ENCODE peak calls at places on chromosomes 2 and 18, in ten cellular contexts. One of them, this sample, is unnamed.

GRCh38 chr2:58541511-58541910 is 300.4 kb upstream of the FANCL start:
- DNase-seq in breast epithelium: no peak
- DNase-seq in posterior cingulate gyrus: no peak
- DNase-seq in GM03348: no peak
- DNase-seq in retina: no peak
- DNase-seq in NCI-H2171: no peak
- DNase-seq in PC-9: no peak
- DNase-seq in endothelial cell of umbilical vein: no peak
- DNase-seq in AG09319: no peak
- DNase-seq in iPS-NIHi11: peak; percentile 17
- DNase-seq in this sample: no peak

GRCh38 chr2:44267269-44268258 is 7.7 kb upstream of the SLC3A1 start:
- DNase-seq in PC-9: no peak
- DNase-seq in iPS-NIHi11: no peak
- DNase-seq in retina: peak; percentile 4
- DNase-seq in posterior cingulate gyrus: no peak
- DNase-seq in breast epithelium: no peak
- DNase-seq in AG09319: no peak
- DNase-seq in GM03348: peak; percentile 63
- DNase-seq in NCI-H2171: no peak
- DNase-seq in endothelial cell of umbilical vein: no peak
- DNase-seq in this sample: no peak

GRCh38 chr2:240564191-240564570 is 4.0 kb downstream of the DUSP28 start:
- DNase-seq in endothelial cell of umbilical vein: no peak
- DNase-seq in retina: no peak
- DNase-seq in breast epithelium: no peak
- DNase-seq in posterior cingulate gyrus: no peak
- DNase-seq in NCI-H2171: no peak
- DNase-seq in AG09319: no peak
- DNase-seq in GM03348: no peak
- DNase-seq in iPS-NIHi11: no peak
- DNase-seq in PC-9: no peak
- DNase-seq in this sample: no peak

GRCh38 chr2:23826771-23827170 is 100.2 kb downstream of the ATAD2B start:
- DNase-seq in GM03348: no peak
- DNase-seq in endothelial cell of umbilical vein: no peak
- DNase-seq in AG09319: no peak
- DNase-seq in posterior cingulate gyrus: no peak
- DNase-seq in breast epithelium: no peak
- DNase-seq in iPS-NIHi11: no peak
- DNase-seq in NCI-H2171: peak; percentile 16
- DNase-seq in retina: no peak
- DNase-seq in PC-9: no peak
- DNase-seq in this sample: no peak

GRCh38 chr18:28794459-28795245 is 617.7 kb upstream of the CDH2 start:
- DNase-seq in iPS-NIHi11: no peak
- DNase-seq in endothelial cell of umbilical vein: peak; percentile 93
- DNase-seq in breast epithelium: no peak
- DNase-seq in posterior cingulate gyrus: no peak
- DNase-seq in NCI-H2171: no peak
- DNase-seq in PC-9: no peak
- DNase-seq in AG09319: peak; percentile 38
- DNase-seq in retina: no peak
- DNase-seq in GM03348: peak; percentile 10
- DNase-seq in this sample: no peak

GRCh38 chr2:181886192-181886591 is 5.3 kb upstream of the ITPRID2 start:
- DNase-seq in PC-9: no peak
- DNase-seq in breast epithelium: no peak
- DNase-seq in endothelial cell of umbilical vein: peak; percentile 80
- DNase-seq in NCI-H2171: no peak
- DNase-seq in iPS-NIHi11: no peak
- DNase-seq in GM03348: no peak
- DNase-seq in AG09319: no peak
- DNase-seq in posterior cingulate gyrus: no peak
- DNase-seq in retina: no peak
- DNase-seq in this sample: no peak

GRCh38 chr2:241982711-241983570 is 113.4 kb downstream of the RTP5 start:
- DNase-seq in NCI-H2171: no peak
- DNase-seq in AG09319: no peak
- DNase-seq in iPS-NIHi11: no peak
- DNase-seq in endothelial cell of umbilical vein: no peak
- DNase-seq in breast epithelium: no peak
- DNase-seq in PC-9: no peak
- DNase-seq in GM03348: no peak
- DNase-seq in posterior cingulate gyrus: no peak
- DNase-seq in retina: no peak
- DNase-seq in this sample: no peak

GRCh38 chr2:237262838-237263771 is 150.9 kb downstream of the COL6A3 start:
- DNase-seq in endothelial cell of umbilical vein: no peak
- DNase-seq in breast epithelium: no peak
- DNase-seq in GM03348: no peak
- DNase-seq in AG09319: no peak
- DNase-seq in iPS-NIHi11: no peak
- DNase-seq in posterior cingulate gyrus: no peak
- DNase-seq in PC-9: no peak
- DNase-seq in NCI-H2171: no peak
- DNase-seq in retina: no peak
- DNase-seq in this sample: no peak

GRCh38 chr2:179272406-179273192 is 8.0 kb upstream of the SESTD1 start:
- DNase-seq in AG09319: peak; percentile 44
- DNase-seq in posterior cingulate gyrus: no peak
- DNase-seq in breast epithelium: no peak
- DNase-seq in PC-9: peak; percentile 51
- DNase-seq in endothelial cell of umbilical vein: peak; percentile 75
- DNase-seq in iPS-NIHi11: no peak
- DNase-seq in retina: no peak
- DNase-seq in GM03348: peak; percentile 55
- DNase-seq in NCI-H2171: no peak
- DNase-seq in this sample: no peak

GRCh38 chr2:23377772-23378171 is 7.2 kb upstream of the KLHL29 start:
- DNase-seq in endothelial cell of umbilical vein: no peak
- DNase-seq in iPS-NIHi11: no peak
- DNase-seq in posterior cingulate gyrus: no peak
- DNase-seq in GM03348: no peak
- DNase-seq in PC-9: no peak
- DNase-seq in NCI-H2171: no peak
- DNase-seq in retina: no peak
- DNase-seq in AG09319: no peak
- DNase-seq in breast epithelium: no peak
- DNase-seq in this sample: no peak

GRCh38 chr18:13313006-13313661 is 94.6 kb downstream of the LDLRAD4 start:
- DNase-seq in posterior cingulate gyrus: no peak
- DNase-seq in NCI-H2171: no peak
- DNase-seq in endothelial cell of umbilical vein: no peak
- DNase-seq in PC-9: no peak
- DNase-seq in AG09319: no peak
- DNase-seq in breast epithelium: no peak
- DNase-seq in iPS-NIHi11: no peak
- DNase-seq in retina: no peak
- DNase-seq in GM03348: no peak
- DNase-seq in this sample: no peak

GRCh38 chr18:20971886-20972267 is 139.7 kb downstream of the ROCK1 start:
- DNase-seq in breast epithelium: no peak
- DNase-seq in AG09319: no peak
- DNase-seq in GM03348: peak; percentile 20
- DNase-seq in PC-9: no peak
- DNase-seq in posterior cingulate gyrus: no peak
- DNase-seq in iPS-NIHi11: peak; percentile 37
- DNase-seq in NCI-H2171: no peak
- DNase-seq in retina: no peak
- DNase-seq in endothelial cell of umbilical vein: peak; percentile 42
- DNase-seq in this sample: peak; percentile 20

GRCh38 chr2:24993797-24994196 is 22.0 kb upstream of the DNAJC27 start:
- DNase-seq in PC-9: no peak
- DNase-seq in AG09319: no peak
- DNase-seq in breast epithelium: no peak
- DNase-seq in endothelial cell of umbilical vein: no peak
- DNase-seq in iPS-NIHi11: no peak
- DNase-seq in retina: no peak
- DNase-seq in posterior cingulate gyrus: no peak
- DNase-seq in NCI-H2171: no peak
- DNase-seq in GM03348: no peak
- DNase-seq in this sample: peak; percentile 14

GRCh38 chr2:150266931-150267330 is 220.5 kb downstream of the RND3 start:
- DNase-seq in NCI-H2171: no peak
- DNase-seq in iPS-NIHi11: no peak
- DNase-seq in posterior cingulate gyrus: no peak
- DNase-seq in AG09319: no peak
- DNase-seq in PC-9: no peak
- DNase-seq in retina: no peak
- DNase-seq in breast epithelium: no peak
- DNase-seq in endothelial cell of umbilical vein: no peak
- DNase-seq in GM03348: no peak
- DNase-seq in this sample: no peak